ENCODE peak calls at places on chromosomes 2 and 18, in nine cellular contexts. D is astrocyte of the spinal cord, S is mucosa of descending colon, F is IMR-90, B is fibroblast of pulmonary artery, M is fibroblast of lung, E is A673, R is GM13977, A is heart right ventricle. X is an unnamed sample.

GRCh38 chr18:37476182-37476581 is 89.4 kb downstream of the CELF4 start:
- DNase-seq in D (no peak), S (peak), F (peak), B (no peak), M (no peak), E (peak), R (peak), A (no peak), X (peak)

GRCh38 chr2:134836986-134837385 is 1.4 kb upstream of the ACMSD start:
- DNase-seq in D (peak), S (no peak), F (peak), B (peak), M (peak), E (no peak), R (no peak), A (no peak), X (no peak)

GRCh38 chr2:192016265-192016664 is 169.4 kb upstream of the CAVIN2 start:
- DNase-seq in D (peak), S (no peak), F (peak), B (no peak), M (peak), E (no peak), R (no peak), A (no peak), X (no peak)

GRCh38 chr18:79509536-79509930 is 113.8 kb downstream of the NFATC1 start:
- DNase-seq in D (no peak), S (no peak), F (no peak), B (no peak), M (no peak), E (no peak), R (no peak), A (no peak), X (no peak)

GRCh38 chr18:70422061-70422965 is 133.5 kb downstream of the SOCS6 start:
- DNase-seq in D (peak), S (peak), F (peak), B (peak), M (peak), E (no peak), R (no peak), A (peak), X (no peak)

GRCh38 chr2:185643434-185643833 is 95.2 kb upstream of the FSIP2 start:
- DNase-seq in D (no peak), S (no peak), F (no peak), B (no peak), M (peak), E (no peak), R (no peak), A (no peak), X (no peak)

GRCh38 chr2:88053301-88053700 is 2.3 kb downstream of the KRCC1 start:
- DNase-seq in D (peak), S (no peak), F (peak), B (peak), M (peak), E (peak), R (no peak), A (no peak), X (no peak)

GRCh38 chr2:109644571-109645275 is 30.6 kb downstream of the SOWAHC start:
- DNase-seq in D (no peak), S (peak), F (no peak), B (no peak), M (no peak), E (no peak), R (no peak), A (peak), X (no peak)

GRCh38 chr18:3665780-3666525 is 216.0 kb downstream of the TGIF1 start:
- DNase-seq in D (peak), S (peak), F (peak), B (peak), M (peak), E (peak), R (peak), A (peak), X (peak)

GRCh38 chr2:11212645-11213044 is 57.4 kb downstream of the SLC66A3 start:
- DNase-seq in D (no peak), S (no peak), F (no peak), B (no peak), M (peak), E (no peak), R (no peak), A (no peak), X (no peak)

GRCh38 chr2:65263257-65263656 is 35.6 kb downstream of the ACTR2 start:
- DNase-seq in D (no peak), S (no peak), F (peak), B (no peak), M (peak), E (no peak), R (no peak), A (no peak), X (no peak)

GRCh38 chr2:239737144-239737463 is 288.0 kb downstream of the NDUFA10 start:
- DNase-seq in D (no peak), S (no peak), F (no peak), B (no peak), M (no peak), E (no peak), R (no peak), A (no peak), X (no peak)

GRCh38 chr2:239735131-239735828 is 289.9 kb downstream of the NDUFA10 start:
- DNase-seq in D (no peak), S (no peak), F (no peak), B (no peak), M (no peak), E (peak), R (no peak), A (no peak), X (no peak)

GRCh38 chr2:239738159-239738558 is 287.0 kb downstream of the NDUFA10 start:
- DNase-seq in D (no peak), S (no peak), F (no peak), B (no peak), M (no peak), E (no peak), R (no peak), A (no peak), X (no peak)

GRCh38 chr2:239735829-239736357 is 289.2 kb downstream of the NDUFA10 start:
- DNase-seq in D (no peak), S (no peak), F (no peak), B (no peak), M (no peak), E (no peak), R (no peak), A (no peak), X (no peak)

DNA sequence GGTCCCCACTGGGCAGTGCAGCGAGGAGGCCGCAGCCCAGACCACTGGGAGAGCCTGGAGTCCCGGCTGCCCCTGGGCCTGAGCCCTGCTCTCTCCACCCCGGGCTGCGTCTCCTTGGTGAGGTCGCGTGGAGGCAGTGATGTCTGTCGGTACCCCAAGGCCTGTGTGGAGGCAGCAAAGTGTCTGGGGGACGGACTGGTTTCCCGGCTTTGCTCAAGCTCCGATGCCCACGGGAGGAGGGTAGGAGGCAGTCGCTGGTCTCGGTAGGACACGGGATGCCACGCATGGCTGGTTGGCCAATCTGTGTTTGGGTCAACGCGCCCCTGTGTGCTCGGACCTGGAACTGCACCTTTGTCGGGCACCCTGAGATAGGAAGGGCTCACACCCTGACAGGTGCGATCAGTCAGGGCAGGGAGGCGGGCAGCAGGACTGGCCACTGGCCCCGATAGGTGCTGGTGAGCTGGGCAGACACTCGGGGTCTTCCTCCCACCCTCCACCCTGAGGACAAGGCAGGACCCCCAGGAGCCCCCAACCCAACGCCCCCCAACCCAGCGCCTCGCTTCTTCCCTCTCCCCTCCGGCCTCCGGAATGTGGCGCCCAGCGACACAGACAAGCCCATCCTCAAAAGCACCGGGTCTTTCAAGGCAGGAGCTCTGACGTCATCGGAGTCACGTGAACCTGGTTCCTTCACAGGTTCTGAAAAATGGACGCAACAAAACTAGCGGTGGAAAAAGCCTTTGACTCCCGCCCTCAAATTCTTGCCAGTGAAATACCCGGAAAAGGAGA is 288.6 kb downstream of the NDUFA10 start:
- DNase-seq in D (no peak), S (no peak), F (no peak), B (no peak), M (no peak), E (no peak), R (no peak), A (no peak), X (no peak)
- TF ChIP-seq CTCF in D (no peak), S (no peak), F (no peak), B (no peak), M (no peak), E (no peak), R (no peak), A (no peak), X (no peak)

DNA sequence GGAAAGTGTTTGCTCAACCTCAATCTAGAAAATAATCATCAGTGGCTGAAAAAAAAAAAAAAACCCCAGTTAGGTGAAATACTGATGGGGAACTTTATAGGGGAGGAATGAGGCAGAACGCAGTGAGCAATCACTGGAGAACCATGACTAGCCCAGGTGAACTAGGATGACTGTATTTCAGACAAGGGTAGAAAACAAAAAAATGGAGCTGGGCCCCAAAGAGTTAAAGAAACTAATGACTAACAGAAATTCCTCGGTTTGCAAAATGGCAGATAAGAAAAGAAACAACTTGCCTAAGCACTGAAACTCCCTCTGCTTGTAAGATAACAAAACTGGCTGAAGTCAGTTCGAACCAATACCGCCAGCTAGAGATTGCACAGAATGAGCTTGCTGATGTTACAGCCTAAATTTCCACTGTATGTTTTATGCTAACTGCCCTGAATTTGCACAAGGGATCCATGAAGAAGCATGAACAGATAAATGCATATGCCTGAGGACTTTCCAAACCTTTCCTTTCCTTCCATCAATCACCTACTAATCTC is 245.9 kb downstream of the METTL4 start:
- DNase-seq in D (peak), S (no peak), F (peak), B (peak), M (peak), E (no peak), R (no peak), A (no peak), X (no peak)
- TF ChIP-seq CTCF in D (no peak), S (no peak), F (no peak), B (no peak), M (no peak), E (no peak), R (no peak), A (no peak), X (no peak)

DNA sequence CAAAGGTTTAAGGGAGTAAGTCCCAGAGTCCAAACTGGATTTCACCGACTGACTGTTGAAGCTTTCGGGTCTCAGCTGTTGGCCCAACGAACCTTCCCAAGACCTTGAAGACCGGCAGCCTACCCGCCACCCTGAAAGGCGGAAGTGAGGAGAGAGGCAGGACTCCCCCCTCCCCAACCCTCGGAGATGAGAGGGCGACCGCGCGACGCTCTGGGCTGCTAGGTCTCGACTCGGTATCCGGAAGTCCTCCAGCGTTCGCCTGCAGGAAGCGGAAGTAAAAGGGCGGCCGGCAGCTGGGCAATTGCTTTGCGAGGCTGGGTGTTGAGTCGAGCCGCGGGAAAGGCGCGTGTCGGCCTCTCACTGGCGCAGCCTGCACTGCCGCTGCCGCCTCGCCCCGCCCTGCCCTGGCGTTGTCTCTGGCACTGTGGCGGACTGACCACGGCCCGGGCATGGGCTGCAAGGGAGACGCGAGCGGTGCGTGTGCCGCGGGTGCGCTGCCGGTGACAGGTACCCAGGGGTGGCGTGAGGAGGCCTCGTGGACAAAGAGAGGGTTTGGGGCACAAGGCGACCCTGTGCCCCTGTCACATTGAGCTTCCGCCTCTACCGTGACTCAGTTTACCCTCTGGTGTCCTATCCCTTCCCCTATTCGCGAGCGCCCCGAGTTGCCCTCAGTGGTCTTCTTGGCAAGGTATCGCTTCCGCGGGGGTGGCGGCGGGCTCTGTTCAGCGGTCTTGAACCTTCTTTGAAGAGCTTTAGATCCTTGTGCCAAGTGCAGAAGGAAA is at the start of gene UGGT1:
- DNase-seq in D (peak), S (peak), F (peak), B (peak), M (peak), E (peak), R (peak), A (peak), X (peak)
- TF ChIP-seq CTCF in D (no peak), S (no peak), F (no peak), B (no peak), M (no peak), E (no peak), R (no peak), A (no peak), X (no peak)

GRCh38 chr2:200677161-200677560 is 91.3 kb downstream of the AOX1 start:
- DNase-seq in D (no peak), S (no peak), F (no peak), B (no peak), M (no peak), E (no peak), R (no peak), A (no peak), X (no peak)

GRCh38 chr2:200681731-200682130 is 95.9 kb downstream of the AOX1 start:
- DNase-seq in D (no peak), S (no peak), F (peak), B (peak), M (peak), E (no peak), R (no peak), A (no peak), X (no peak)

GRCh38 chr2:200673191-200673590 is 87.4 kb downstream of the AOX1 start:
- DNase-seq in D (no peak), S (no peak), F (no peak), B (no peak), M (no peak), E (no peak), R (no peak), A (no peak), X (no peak)

GRCh38 chr2:200679157-200679934 is 93.5 kb downstream of the AOX1 start:
- DNase-seq in D (no peak), S (no peak), F (no peak), B (no peak), M (peak), E (no peak), R (no peak), A (no peak), X (no peak)

GRCh38 chr2:200677721-200678532 is 92.1 kb downstream of the AOX1 start:
- DNase-seq in D (peak), S (no peak), F (peak), B (peak), M (peak), E (no peak), R (no peak), A (no peak), X (no peak)
- TF ChIP-seq CTCF in D (no peak), S (no peak), F (no peak), B (peak), M (peak), E (no peak), R (no peak), A (no peak), X (no peak)

DNA sequence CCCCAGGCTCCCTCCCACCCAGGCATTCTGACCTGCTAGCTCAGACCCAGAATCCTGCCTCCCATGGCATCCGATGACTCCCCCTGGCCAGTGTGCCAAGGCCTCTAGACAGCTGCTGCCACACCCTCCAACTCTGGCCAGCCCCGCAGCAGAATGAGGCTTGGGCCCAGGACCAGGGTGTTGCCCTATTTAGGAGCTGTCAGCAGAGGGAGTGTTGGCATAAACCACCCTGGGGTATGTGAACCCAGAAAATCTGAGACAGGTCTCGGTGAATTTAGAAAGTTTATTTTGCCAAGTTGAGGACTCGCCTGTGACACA is 134.3 kb downstream of the KLHL29 start:
- DNase-seq in D (no peak), S (no peak), F (no peak), B (no peak), M (no peak), E (no peak), R (no peak), A (no peak), X (no peak)
- TF ChIP-seq CTCF in D (no peak), S (no peak), F (no peak), B (no peak), M (no peak), E (no peak), R (no peak), A (peak), X (no peak)

GRCh38 chr2:239398536-239398935 is 2.3 kb downstream of the HDAC4 start:
- DNase-seq in D (no peak), S (no peak), F (no peak), B (no peak), M (no peak), E (no peak), R (no peak), A (no peak), X (no peak)

GRCh38 chr2:239395524-239395923 is 5.3 kb downstream of the HDAC4 start:
- DNase-seq in D (no peak), S (no peak), F (no peak), B (no peak), M (no peak), E (no peak), R (no peak), A (no peak), X (no peak)

GRCh38 chr2:239397856-239398470 is 2.9 kb downstream of the HDAC4 start:
- DNase-seq in D (peak), S (no peak), F (no peak), B (no peak), M (peak), E (peak), R (no peak), A (no peak), X (no peak)

GRCh38 chr2:239394978-239395377 is 5.8 kb downstream of the HDAC4 start:
- DNase-seq in D (no peak), S (no peak), F (no peak), B (no peak), M (no peak), E (no peak), R (no peak), A (no peak), X (no peak)

GRCh38 chr2:239396881-239397681 is 3.7 kb downstream of the HDAC4 start:
- DNase-seq in D (no peak), S (no peak), F (no peak), B (no peak), M (no peak), E (no peak), R (no peak), A (no peak), X (no peak)
- TF ChIP-seq CTCF in D (no peak), S (no peak), F (no peak), B (no peak), M (no peak), E (no peak), R (peak), A (peak), X (peak)

DNA sequence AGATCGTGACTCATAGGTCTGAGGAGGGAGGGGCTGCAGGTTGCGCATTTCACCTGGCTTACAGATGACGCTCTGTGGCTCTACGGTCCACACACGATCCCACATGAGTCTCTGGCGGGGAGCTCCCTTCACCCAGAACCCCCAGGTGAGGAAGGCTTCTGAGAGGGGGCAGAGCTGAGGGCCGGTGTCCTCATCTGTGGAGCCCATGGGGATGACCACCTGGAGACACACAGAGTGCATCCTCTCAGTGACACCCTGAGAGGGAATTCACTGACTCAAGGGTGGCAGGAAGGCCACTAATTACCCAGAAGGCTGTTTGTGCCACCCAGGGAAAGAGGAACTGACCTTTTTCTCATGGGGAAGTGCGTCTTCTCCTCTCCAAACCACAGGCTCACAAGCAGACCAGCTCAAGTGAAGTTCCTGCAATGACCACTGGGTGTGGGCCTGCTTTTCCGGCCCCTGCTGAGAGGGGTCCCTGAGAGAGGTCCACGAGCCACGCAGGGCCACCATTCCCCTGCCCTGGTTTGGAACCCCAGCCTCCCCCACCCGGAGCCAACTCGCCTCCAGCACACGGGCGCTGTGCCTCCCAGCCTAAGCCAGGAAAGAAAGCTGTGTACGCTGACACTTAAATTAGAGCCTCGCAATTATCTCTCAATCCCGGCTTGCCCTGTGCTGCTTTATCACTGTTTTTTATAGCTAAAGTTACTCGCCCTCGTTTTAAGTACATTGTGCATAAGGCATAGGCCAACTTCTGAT is 114.1 kb downstream of the BCL11A start:
- DNase-seq in D (no peak), S (peak), F (no peak), B (peak), M (no peak), E (no peak), R (peak), A (peak), X (peak)
- TF ChIP-seq CTCF in D (peak), S (peak), F (no peak), B (peak), M (no peak), E (peak), R (peak), A (peak), X (peak)

GRCh38 chr2:1855150-1855549 is 110.8 kb upstream of the PXDN start:
- DNase-seq in D (peak), S (no peak), F (no peak), B (no peak), M (peak), E (peak), R (no peak), A (no peak), X (no peak)
- TF ChIP-seq CTCF in D (no peak), S (no peak), F (no peak), B (no peak), M (no peak), E (no peak), R (no peak), A (no peak), X (no peak)

GRCh38 chr2:181324912-181325311 is 132.3 kb upstream of the ITGA4 start:
- DNase-seq in D (no peak), S (no peak), F (no peak), B (no peak), M (no peak), E (no peak), R (no peak), A (no peak), X (no peak)
- TF ChIP-seq CTCF in D (no peak), S (no peak), F (no peak), B (no peak), M (no peak), E (no peak), R (no peak), A (no peak), X (no peak)